ENCODE peak calls at places on chromosomes 5 and 9, in ten cellular contexts. H is stimulated activated CD4-positive, alpha-beta T cell treated with anti-CD3 and anti-CD28 coated beads, Interleukin-15, amount 100 ng/mL, for 24 hours; W is T1000; C is natural killer cell; J is RWPE1; M is pancreas; D is heart left ventricle; P is T-helper 2 cell treated with Interferon-gamma antibody and Interleukin-4, amounts not matched to agents 5 μg/mL and 100 μg/mL, for 36 hours; Q is NCI-H226; K is Peyer's patch. A is an unnamed sample.

GRCh38 chr5:39755452-39755851 is 330.7 kb upstream of the DAB2 start:
- DNase-seq in J (no peak), W (no peak), D (no peak), H (no peak), Q (no peak), P (no peak), K (no peak), C (no peak), M (no peak), A (no peak)

GRCh38 chr9:14251146-14252071 is 62.5 kb downstream of the NFIB start:
- DNase-seq in K (peak; percentile 84), Q (peak; percentile 96), C (no peak), H (no peak), D (peak; percentile 86), M (peak; percentile 96), W (peak; percentile 58), P (no peak), J (peak; percentile 80), A (peak; percentile 46)

GRCh38 chr9:129006328-129007034 is 21.6 kb downstream of the SH3GLB2 start:
- DNase-seq in D (peak; percentile 67), H (peak; percentile 64), K (peak; percentile 76), Q (peak; percentile 44), C (no peak), J (peak; percentile 83), W (peak; percentile 34), M (peak; percentile 67), P (peak; percentile 30), A (peak; percentile 79)

GRCh38 chr9:109114670-109115069 is 5.1 kb downstream of the TMEM245 start:
- DNase-seq in D (no peak), C (no peak), M (no peak), H (no peak), Q (peak; percentile 57), W (no peak), J (peak; percentile 70), P (no peak), K (no peak), A (no peak)

GRCh38 chr5:130289132-130290088 is 385.1 kb downstream of the CHSY3 start:
- DNase-seq in M (no peak), W (no peak), J (peak; percentile 90), K (no peak), H (no peak), P (no peak), C (no peak), D (no peak), Q (peak; percentile 57), A (peak; percentile 44)

GRCh38 chr5:157046041-157046440 is 12.9 kb downstream of the HAVCR1 start:
- DNase-seq in P (no peak), M (peak; percentile 59), H (peak; percentile 17), J (no peak), C (no peak), W (peak; percentile 2), Q (peak; percentile 35), K (peak; percentile 51), D (peak; percentile 45), A (no peak)

GRCh38 chr5:76472338-76473336 is 69.6 kb downstream of the IQGAP2 start:
- DNase-seq in K (no peak), Q (no peak), W (no peak), J (peak; percentile 73), H (peak; percentile 36), D (no peak), C (no peak), M (no peak), P (no peak), A (no peak)

GRCh38 chr9:104280216-104280585 is 186.1 kb downstream of the SMC2 start:
- DNase-seq in K (no peak), C (no peak), H (no peak), J (no peak), W (no peak), P (no peak), Q (peak; percentile 94), D (no peak), M (no peak), A (no peak)

GRCh38 chr9:124841422-124841821 is 11.8 kb upstream of the WDR38 start:
- DNase-seq in M (no peak), D (no peak), J (no peak), H (no peak), K (no peak), Q (no peak), W (no peak), P (no peak), C (no peak), A (no peak)

GRCh38 chr5:1005362-1005851 is 3.2 kb upstream of the NKD2 start:
- DNase-seq in W (no peak), P (no peak), J (no peak), C (no peak), Q (no peak), M (peak; percentile 32), H (peak; percentile 1), K (peak; percentile 44), D (no peak), A (no peak)

GRCh38 chr5:132662925-132663770 is 5.2 kb downstream of the IL13 start:
- DNase-seq in M (no peak), D (no peak), J (no peak), W (no peak), Q (no peak), K (no peak), C (no peak), P (peak; percentile 83), H (peak; percentile 67), A (no peak)

GRCh38 chr5:61653802-61654580 is 321.9 kb downstream of the ZSWIM6 start:
- DNase-seq in J (no peak), D (no peak), P (no peak), M (no peak), Q (peak; percentile 51), C (no peak), H (no peak), K (no peak), W (no peak), A (no peak)

GRCh38 chr9:128713411-128713780 is 10.5 kb downstream of the ZDHHC12 start:
- DNase-seq in Q (no peak), P (no peak), J (no peak), M (no peak), W (no peak), D (no peak), C (no peak), H (no peak), K (no peak), A (no peak)

GRCh38 chr5:132073231-132074013 is at the start of gene CSF2:
- DNase-seq in P (peak; percentile 62), D (no peak), J (peak; percentile 94), Q (peak; percentile 85), C (no peak), W (peak; percentile 6), H (no peak), K (no peak), M (no peak), A (no peak)

GRCh38 chr9:20271107-20271506 is 351.2 kb downstream of the MLLT3 start:
- DNase-seq in P (no peak), C (no peak), J (no peak), H (no peak), W (no peak), K (no peak), Q (no peak), M (no peak), D (no peak), A (no peak)

GRCh38 chr9:117704597-117704996 is 394 bp downstream of the TLR4 start:
- DNase-seq in P (no peak), H (no peak), C (no peak), M (no peak), W (no peak), K (no peak), J (no peak), Q (no peak), D (no peak), A (no peak)

GRCh38 chr9:14147738-14148137 is 166.2 kb downstream of the NFIB start:
- DNase-seq in D (no peak), C (no peak), Q (peak; percentile 17), W (no peak), P (no peak), H (no peak), J (no peak), K (no peak), M (no peak), A (no peak)

GRCh38 chr9:35745569-35745968 is 3.5 kb downstream of the GBA2 start:
- DNase-seq in D (no peak), J (no peak), W (no peak), P (no peak), Q (no peak), C (no peak), M (no peak), H (no peak), K (no peak), A (no peak)

GRCh38 chr9:71254592-71255277 is 133.3 kb upstream of the TRPM3 start:
- DNase-seq in H (no peak), W (no peak), Q (no peak), C (no peak), J (no peak), P (no peak), M (no peak), K (no peak), D (no peak), A (no peak)

GRCh38 chr5:32814620-32815019 is 103.5 kb downstream of the NPR3 start:
- DNase-seq in C (no peak), M (no peak), D (no peak), P (no peak), J (no peak), H (no peak), K (no peak), W (peak; percentile 18), Q (peak; percentile 44), A (no peak)